ENCODE peak calls at places on chromosomes 6 and 20, in six cellular contexts. A is stomach, H is mesothelial cell of epicardium, X is Peyer's patch, B is retinal pigment epithelial cell, U is PC-3. Q is an unnamed sample.

GRCh38 chr20:33076662-33077398 is 2.6 kb upstream of the BPIFB4 start:
- DNase-seq in A (no peak), H (no peak), X (no peak), B (peak; percentile 17), U (peak; percentile 39), Q (no peak)

GRCh38 chr6:292506-293184 is 358 bp downstream of the DUSP22 start:
- DNase-seq in A (peak; percentile 79), H (no peak), X (peak; percentile 90), B (no peak), U (peak; percentile 36), Q (no peak)

GRCh38 chr6:157232161-157232895 is 91.0 kb downstream of the TMEM242 start:
- DNase-seq in A (no peak), H (no peak), X (no peak), B (no peak), U (no peak), Q (no peak)

GRCh38 chr6:15160812-15161211 is 85.1 kb upstream of the JARID2 start:
- DNase-seq in A (no peak), H (no peak), X (no peak), B (no peak), U (no peak), Q (no peak)

GRCh38 chr6:9540534-9541126 is 874.2 kb downstream of the TFAP2A start:
- DNase-seq in A (no peak), H (no peak), X (no peak), B (no peak), U (peak; percentile 81), Q (no peak)

GRCh38 chr6:155524249-155524651 is 68.6 kb upstream of the NOX3 start:
- DNase-seq in A (no peak), H (no peak), X (no peak), B (no peak), U (peak; percentile 81), Q (no peak)

GRCh38 chr6:158038291-158039177 is 56.9 kb downstream of the SYNJ2 start:
- DNase-seq in A (no peak), H (no peak), X (no peak), B (no peak), U (no peak), Q (no peak)

GRCh38 chr6:7390218-7390878 is 740 bp downstream of the RIOK1 start:
- DNase-seq in A (no peak), H (no peak), X (peak; percentile 38), B (no peak), U (no peak), Q (no peak)

GRCh38 chr6:41901882-41902519 is 6.8 kb upstream of the USP49 start:
- DNase-seq in A (no peak), H (no peak), X (peak; percentile 48), B (no peak), U (peak; percentile 49), Q (no peak)

GRCh38 chr20:33021879-33022732 is 9.3 kb upstream of the BPIFB6 start:
- DNase-seq in A (no peak), H (no peak), X (no peak), B (no peak), U (no peak), Q (no peak)

GRCh38 chr20:10553326-10553984 is 118.3 kb downstream of the SLX4IP start:
- DNase-seq in A (peak; percentile 72), H (peak; percentile 32), X (peak; percentile 21), B (no peak), U (peak; percentile 91), Q (peak; percentile 35)

GRCh38 chr6:144637535-144637934 is 352.4 kb downstream of the UTRN start:
- DNase-seq in A (no peak), H (no peak), X (no peak), B (no peak), U (no peak), Q (no peak)

DNA sequence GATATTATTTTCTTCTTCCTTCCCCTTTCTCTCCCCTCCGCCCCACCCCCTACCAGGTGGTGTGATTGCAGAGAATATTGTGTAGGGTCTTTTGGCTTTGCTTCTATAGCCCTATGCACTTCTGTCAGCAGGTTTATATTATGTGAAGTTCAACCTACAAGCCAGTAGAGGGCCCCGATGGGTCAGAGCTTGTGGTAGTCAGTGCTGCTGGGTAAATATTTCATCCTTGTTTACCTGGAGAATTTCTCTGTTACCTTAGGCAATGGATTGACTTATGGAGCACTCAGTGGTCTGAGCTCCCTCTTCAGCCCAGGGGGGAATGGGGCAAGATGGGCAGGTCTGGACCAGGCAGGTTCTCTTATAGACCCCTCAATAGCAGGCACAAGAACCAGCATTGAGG is 720.9 kb downstream of the GRIK2 start:
- DNase-seq in A (no peak), H (no peak), X (no peak), B (no peak), U (peak; percentile 27), Q (no peak)
- TF ChIP-seq CTCF in A (no peak), H (peak; percentile 16), X (no peak), B (peak; percentile 33), U (peak; percentile 53), Q (no peak)

GRCh38 chr20:60819511-60819910 is 432.6 kb upstream of the CDH4 start:
- DNase-seq in A (no peak), H (no peak), X (no peak), B (no peak), U (no peak), Q (no peak)
- TF ChIP-seq CTCF in A (no peak), H (no peak), X (no peak), B (no peak), U (no peak), Q (no peak)

GRCh38 chr6:36560822-36561221 is 13.5 kb upstream of the STK38 start:
- DNase-seq in A (no peak), H (no peak), X (peak; percentile 5), B (no peak), U (no peak), Q (no peak)
- TF ChIP-seq CTCF in A (no peak), H (no peak), X (no peak), B (no peak), U (no peak), Q (no peak)

GRCh38 chr6:106098383-106099234 is 12.5 kb downstream of the PRDM1 start:
- DNase-seq in A (peak; percentile 73), H (no peak), X (peak; percentile 78), B (no peak), U (peak; percentile 78), Q (no peak)
- TF ChIP-seq CTCF in A (no peak), H (no peak), X (no peak), B (no peak), U (no peak), Q (no peak)

GRCh38 chr6:75691012-75691411 is 58.0 kb upstream of the MYO6 start:
- DNase-seq in A (no peak), H (no peak), X (no peak), B (no peak), U (peak; percentile 55), Q (no peak)

GRCh38 chr6:75694406-75694805 is 54.6 kb upstream of the MYO6 start:
- DNase-seq in A (no peak), H (no peak), X (no peak), B (no peak), U (no peak), Q (no peak)

GRCh38 chr6:75689576-75689975 is 59.5 kb upstream of the MYO6 start:
- DNase-seq in A (no peak), H (no peak), X (no peak), B (no peak), U (no peak), Q (no peak)

DNA sequence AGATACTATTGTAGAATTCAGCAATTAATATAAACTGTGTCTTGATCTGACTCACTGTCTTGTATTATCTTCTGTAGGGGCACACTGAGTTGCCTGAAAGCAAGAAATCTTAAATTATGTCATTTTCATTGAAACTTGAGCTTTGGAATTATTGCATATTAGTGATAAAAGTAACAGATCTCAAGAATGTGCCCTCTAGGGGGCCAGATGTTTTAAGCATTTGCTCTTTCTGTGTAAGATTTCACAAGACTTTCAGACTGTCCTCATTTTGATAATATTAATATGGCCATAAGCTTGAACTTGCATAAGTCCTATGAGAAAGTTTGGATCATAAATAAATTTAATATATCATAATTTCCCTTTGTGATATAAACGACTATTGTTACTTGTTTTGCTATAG is 55.5 kb upstream of the MYO6 start:
- DNase-seq in A (no peak), H (no peak), X (no peak), B (no peak), U (peak; percentile 8), Q (no peak)
- TF ChIP-seq CTCF in A (no peak), H (no peak), X (no peak), B (peak; percentile 25), U (peak; percentile 43), Q (no peak)

GRCh38 chr6:63757826-63758225 is 122.2 kb downstream of the PHF3 start:
- DNase-seq in A (no peak), H (no peak), X (no peak), B (no peak), U (no peak), Q (no peak)

GRCh38 chr6:63764318-63764916 is 128.8 kb downstream of the PHF3 start:
- DNase-seq in A (no peak), H (no peak), X (no peak), B (no peak), U (peak; percentile 74), Q (no peak)

GRCh38 chr6:63760199-63760598 is 124.6 kb downstream of the PHF3 start:
- DNase-seq in A (no peak), H (no peak), X (no peak), B (no peak), U (no peak), Q (no peak)

GRCh38 chr6:63759605-63760004 is 124.0 kb downstream of the PHF3 start:
- DNase-seq in A (no peak), H (no peak), X (no peak), B (no peak), U (peak; percentile 39), Q (no peak)
- TF ChIP-seq CTCF in A (no peak), H (no peak), X (no peak), B (no peak), U (peak; percentile 42), Q (no peak)

GRCh38 chr6:87279051-87279595 is 43.3 kb upstream of the SMIM8 start:
- DNase-seq in A (no peak), H (no peak), X (no peak), B (no peak), U (no peak), Q (no peak)
- TF ChIP-seq CTCF in A (no peak), H (no peak), X (no peak), B (no peak), U (no peak), Q (no peak)

GRCh38 chr6:107657755-107658461 is 166.2 kb downstream of the SCML4 start:
- DNase-seq in A (peak; percentile 39), H (no peak), X (peak; percentile 92), B (no peak), U (no peak), Q (no peak)
- TF ChIP-seq CTCF in A (no peak), H (no peak), X (peak; percentile 4), B (no peak), U (no peak), Q (no peak)